ENCODE peak calls at places on chromosome 22, in ten cellular contexts. W is BJ, C is nephron progenitor cell, V is omental fat pad, S is astrocyte of the spinal cord, T is cardiac fibroblast, M is upper lobe of right lung, U is ovary, R is body of pancreas, J is pancreas. H is an unnamed sample.

GRCh38 chr22:31343235-31344191 is 2.6 kb downstream of the PATZ1 start:
- DNase-seq in J (peak; percentile 93), V (no peak), C (peak; percentile 63), M (peak; percentile 93), U (peak; percentile 69), S (no peak), W (no peak), T (peak; percentile 39), R (peak; percentile 93), H (peak; percentile 22)

GRCh38 chr22:46791201-46791731 is 28.8 kb downstream of the TBC1D22A start:
- DNase-seq in V (no peak), U (no peak), W (no peak), R (peak; percentile 26), S (peak; percentile 72), J (no peak), T (peak; percentile 27), M (no peak), C (no peak), H (peak; percentile 52)

GRCh38 chr22:19604711-19605268 is 80.6 kb upstream of the CLDN5 start:
- DNase-seq in U (no peak), V (no peak), R (no peak), C (no peak), S (no peak), T (no peak), W (no peak), M (no peak), J (no peak), H (no peak)

GRCh38 chr22:29380032-29380781 is 8.2 kb downstream of the AP1B1 start:
- DNase-seq in M (peak; percentile 37), V (no peak), T (peak; percentile 27), J (no peak), U (no peak), W (peak; percentile 31), C (no peak), R (no peak), S (no peak), H (peak; percentile 6)

GRCh38 chr22:33922268-33922667 is 2.0 kb upstream of the LARGE1 start:
- DNase-seq in R (peak; percentile 57), U (peak; percentile 66), J (peak; percentile 30), V (no peak), M (no peak), C (peak; percentile 72), S (no peak), W (no peak), T (peak; percentile 39), H (no peak)

GRCh38 chr22:46063861-46064235 is 86.5 kb upstream of the PPARA start:
- DNase-seq in U (peak; percentile 43), T (no peak), J (peak; percentile 31), M (peak; percentile 42), S (no peak), W (no peak), C (no peak), V (no peak), R (peak; percentile 73), H (no peak)

GRCh38 chr22:28023774-28024173 is 104.7 kb upstream of the PITPNB start:
- DNase-seq in T (no peak), S (no peak), J (no peak), M (no peak), V (peak; percentile 8), R (no peak), W (no peak), C (no peak), U (no peak), H (no peak)

GRCh38 chr22:28917747-28918543 is 34.6 kb downstream of the ZNRF3 start:
- DNase-seq in C (peak; percentile 49), R (peak; percentile 74), W (no peak), T (peak; percentile 46), J (peak; percentile 62), U (peak; percentile 52), M (peak; percentile 67), V (no peak), S (peak; percentile 81), H (peak; percentile 10)

GRCh38 chr22:34897126-34897525 is 168.8 kb upstream of the ISX start:
- DNase-seq in U (no peak), J (no peak), S (no peak), C (no peak), V (no peak), T (no peak), W (no peak), R (no peak), M (no peak), H (peak; percentile 41)

GRCh38 chr22:47063071-47063509 is 300.6 kb downstream of the TBC1D22A start:
- DNase-seq in J (no peak), M (peak; percentile 54), U (peak; percentile 26), C (no peak), T (no peak), S (no peak), V (no peak), W (no peak), R (peak; percentile 5), H (no peak)

GRCh38 chr22:31940506-31940905 is 3.8 kb upstream of the YWHAH start:
- DNase-seq in V (no peak), S (no peak), T (no peak), J (no peak), R (no peak), M (peak; percentile 26), W (no peak), C (no peak), U (no peak), H (no peak)

GRCh38 chr22:36874731-36875130 is 13.9 kb downstream of the NCF4 start:
- DNase-seq in M (peak; percentile 37), U (no peak), T (no peak), W (no peak), J (no peak), C (no peak), V (no peak), S (no peak), R (no peak), H (no peak)

GRCh38 chr22:36874309-36874696 is 13.5 kb downstream of the NCF4 start:
- DNase-seq in J (no peak), M (no peak), T (no peak), W (no peak), R (no peak), C (no peak), S (no peak), V (no peak), U (no peak), H (no peak)

GRCh38 chr22:36872866-36873498 is 12.2 kb downstream of the NCF4 start:
- DNase-seq in W (no peak), J (no peak), C (no peak), V (no peak), M (no peak), S (no peak), R (no peak), T (no peak), U (no peak), H (no peak)

GRCh38 chr22:36872084-36872483 is 11.3 kb downstream of the NCF4 start:
- DNase-seq in V (no peak), U (no peak), J (no peak), C (no peak), T (no peak), M (no peak), R (no peak), W (no peak), S (no peak), H (no peak)

GRCh38 chr22:36873614-36874308 is 13.0 kb downstream of the NCF4 start:
- DNase-seq in T (peak; percentile 85), V (no peak), M (peak; percentile 80), C (no peak), R (peak; percentile 56), W (peak; percentile 2), U (no peak), S (peak; percentile 20), J (peak; percentile 50), H (peak; percentile 78)
- TF ChIP-seq CTCF in T (peak; percentile 64), V (no peak), M (peak; percentile 61), C (peak; percentile 37), R (peak; percentile 65), W (peak; percentile 61), U (no peak), S (peak; percentile 52), J (peak; percentile 41), H (peak; percentile 70)

GRCh38 chr22:23282089-23282501 is 101.8 kb downstream of the BCR start:
- DNase-seq in S (peak; percentile 83), T (peak; percentile 71), M (peak; percentile 94), V (no peak), C (no peak), U (peak; percentile 67), W (no peak), J (peak; percentile 68), R (peak; percentile 56), H (peak; percentile 80)
- TF ChIP-seq CTCF in S (no peak), T (no peak), M (peak; percentile 18), V (no peak), C (no peak), U (no peak), W (no peak), J (no peak), R (no peak), H (no peak)

DNA sequence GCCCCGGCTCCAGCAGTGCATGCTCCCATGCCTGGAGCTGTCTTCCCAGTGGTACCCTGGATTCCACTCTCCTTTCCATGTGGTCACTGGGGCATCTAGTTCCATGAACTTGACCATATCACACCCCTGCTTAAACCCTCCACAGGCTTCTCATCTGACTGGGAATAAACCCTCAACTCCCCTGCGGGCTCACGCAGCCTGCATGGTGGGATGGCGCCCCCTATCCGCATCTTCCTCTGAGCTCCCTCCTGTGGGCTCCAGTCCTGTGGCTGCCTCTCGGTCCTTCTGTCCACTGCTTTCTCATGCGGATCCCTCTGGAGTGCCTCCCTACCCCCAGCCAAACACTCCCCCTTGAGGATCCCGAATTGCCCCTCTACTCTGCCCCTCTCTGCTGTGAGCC is 41.4 kb upstream of the TTLL12 start:
- DNase-seq in R (peak; percentile 32), V (no peak), T (peak; percentile 42), C (peak; percentile 62), J (no peak), U (no peak), M (no peak), S (peak; percentile 5), W (no peak), H (peak; percentile 5)
- TF ChIP-seq CTCF in R (no peak), V (no peak), T (peak; percentile 45), C (peak; percentile 36), J (no peak), U (no peak), M (peak; percentile 21), S (peak; percentile 57), W (peak; percentile 40), H (no peak)

GRCh38 chr22:20792221-20792965 is 18.5 kb downstream of the SERPIND1 start:
- DNase-seq in S (no peak), J (no peak), C (no peak), M (no peak), V (no peak), U (peak; percentile 40), R (no peak), W (no peak), T (no peak), H (no peak)

GRCh38 chr22:20792966-20793332 is 19.0 kb downstream of the SERPIND1 start:
- DNase-seq in T (peak; percentile 38), M (no peak), J (no peak), S (no peak), V (no peak), U (no peak), R (no peak), W (peak; percentile 24), C (no peak), H (peak; percentile 46)

GRCh38 chr22:20795014-20795413 is 21.1 kb downstream of the SERPIND1 start:
- DNase-seq in J (no peak), R (no peak), M (no peak), S (no peak), C (no peak), V (no peak), T (no peak), W (no peak), U (no peak), H (no peak)

GRCh38 chr22:20793386-20794131 is 19.6 kb downstream of the SERPIND1 start:
- DNase-seq in T (no peak), V (no peak), U (no peak), S (no peak), C (no peak), M (no peak), J (no peak), R (peak; percentile 24), W (no peak), H (peak; percentile 44)

GRCh38 chr22:20794132-20794990 is 20.4 kb downstream of the SERPIND1 start:
- DNase-seq in C (no peak), M (no peak), U (no peak), R (no peak), W (no peak), T (no peak), V (no peak), J (no peak), S (no peak), H (no peak)
- TF ChIP-seq CTCF in C (no peak), M (no peak), U (no peak), R (no peak), W (no peak), T (no peak), V (no peak), J (no peak), S (no peak), H (no peak)